ENCODE peak calls at places on chromosomes 3 and 15, in seven cellular contexts. One of them, this sample, is unnamed.

GRCh38 chr3:48716508-48716981 is 476 bp downstream of the IP6K2 start:
- DNase-seq in stimulated activated naive B cell treated with anti-CD40 and anti-IgM and Interleukin-4, amounts not matched to agents 10 μg/mL and 1 μg/mL and 100 μg/mL, for 72 hours: no peak
- DNase-seq in T-helper 17 cell: no peak
- DNase-seq in ACHN: peak
- DNase-seq in left ventricle myocardium superior: no peak
- DNase-seq in pulmonary artery endothelial cell: no peak
- DNase-seq in Calu3: peak
- DNase-seq in this sample: no peak

GRCh38 chr15:51750942-51751686 is at the start of gene TMOD2:
- DNase-seq in pulmonary artery endothelial cell: no peak
- DNase-seq in stimulated activated naive B cell treated with anti-CD40 and anti-IgM and Interleukin-4, amounts not matched to agents 10 μg/mL and 1 μg/mL and 100 μg/mL, for 72 hours: peak
- DNase-seq in ACHN: peak
- DNase-seq in left ventricle myocardium superior: peak
- DNase-seq in Calu3: peak
- DNase-seq in T-helper 17 cell: peak
- DNase-seq in this sample: peak

GRCh38 chr3:185172086-185173049 is 19.5 kb upstream of the C3orf70 start:
- DNase-seq in Calu3: no peak
- DNase-seq in ACHN: no peak
- DNase-seq in left ventricle myocardium superior: no peak
- DNase-seq in pulmonary artery endothelial cell: no peak
- DNase-seq in stimulated activated naive B cell treated with anti-CD40 and anti-IgM and Interleukin-4, amounts not matched to agents 10 μg/mL and 1 μg/mL and 100 μg/mL, for 72 hours: no peak
- DNase-seq in T-helper 17 cell: no peak
- DNase-seq in this sample: no peak

GRCh38 chr3:11155341-11156025 is 1.2 kb downstream of the HRH1 start:
- DNase-seq in Calu3: peak
- DNase-seq in ACHN: peak
- DNase-seq in T-helper 17 cell: no peak
- DNase-seq in stimulated activated naive B cell treated with anti-CD40 and anti-IgM and Interleukin-4, amounts not matched to agents 10 μg/mL and 1 μg/mL and 100 μg/mL, for 72 hours: no peak
- DNase-seq in pulmonary artery endothelial cell: peak
- DNase-seq in left ventricle myocardium superior: peak
- DNase-seq in this sample: peak

GRCh38 chr3:177427096-177427495 is 229.8 kb upstream of the TBL1XR1 start:
- DNase-seq in pulmonary artery endothelial cell: no peak
- DNase-seq in stimulated activated naive B cell treated with anti-CD40 and anti-IgM and Interleukin-4, amounts not matched to agents 10 μg/mL and 1 μg/mL and 100 μg/mL, for 72 hours: peak
- DNase-seq in T-helper 17 cell: peak
- DNase-seq in left ventricle myocardium superior: no peak
- DNase-seq in Calu3: no peak
- DNase-seq in ACHN: no peak
- DNase-seq in this sample: no peak

GRCh38 chr3:182028081-182028480 is 316.4 kb downstream of the SOX2 start:
- DNase-seq in T-helper 17 cell: no peak
- DNase-seq in left ventricle myocardium superior: no peak
- DNase-seq in ACHN: peak
- DNase-seq in stimulated activated naive B cell treated with anti-CD40 and anti-IgM and Interleukin-4, amounts not matched to agents 10 μg/mL and 1 μg/mL and 100 μg/mL, for 72 hours: no peak
- DNase-seq in pulmonary artery endothelial cell: no peak
- DNase-seq in Calu3: no peak
- DNase-seq in this sample: no peak

GRCh38 chr3:117035785-117036184 is 326.2 kb downstream of the TUSC7 start:
- DNase-seq in ACHN: no peak
- DNase-seq in stimulated activated naive B cell treated with anti-CD40 and anti-IgM and Interleukin-4, amounts not matched to agents 10 μg/mL and 1 μg/mL and 100 μg/mL, for 72 hours: no peak
- DNase-seq in Calu3: no peak
- DNase-seq in T-helper 17 cell: no peak
- DNase-seq in left ventricle myocardium superior: peak
- DNase-seq in pulmonary artery endothelial cell: no peak
- DNase-seq in this sample: no peak

GRCh38 chr3:14235896-14236295 is 57.3 kb downstream of the LSM3 start:
- DNase-seq in ACHN: no peak
- DNase-seq in pulmonary artery endothelial cell: no peak
- DNase-seq in T-helper 17 cell: no peak
- DNase-seq in left ventricle myocardium superior: peak
- DNase-seq in stimulated activated naive B cell treated with anti-CD40 and anti-IgM and Interleukin-4, amounts not matched to agents 10 μg/mL and 1 μg/mL and 100 μg/mL, for 72 hours: no peak
- DNase-seq in Calu3: no peak
- DNase-seq in this sample: peak

GRCh38 chr15:66496951-66497501 is 536 bp downstream of the SNAPC5 start:
- DNase-seq in ACHN: no peak
- DNase-seq in Calu3: no peak
- DNase-seq in T-helper 17 cell: no peak
- DNase-seq in left ventricle myocardium superior: no peak
- DNase-seq in pulmonary artery endothelial cell: no peak
- DNase-seq in stimulated activated naive B cell treated with anti-CD40 and anti-IgM and Interleukin-4, amounts not matched to agents 10 μg/mL and 1 μg/mL and 100 μg/mL, for 72 hours: no peak
- DNase-seq in this sample: no peak

GRCh38 chr3:100149130-100149529 is 34.8 kb upstream of the FILIP1L start:
- DNase-seq in left ventricle myocardium superior: no peak
- DNase-seq in stimulated activated naive B cell treated with anti-CD40 and anti-IgM and Interleukin-4, amounts not matched to agents 10 μg/mL and 1 μg/mL and 100 μg/mL, for 72 hours: no peak
- DNase-seq in ACHN: peak
- DNase-seq in T-helper 17 cell: no peak
- DNase-seq in pulmonary artery endothelial cell: no peak
- DNase-seq in Calu3: peak
- DNase-seq in this sample: no peak

GRCh38 chr15:91049378-91050127 is 27.2 kb upstream of the VPS33B start:
- DNase-seq in Calu3: peak
- DNase-seq in left ventricle myocardium superior: no peak
- DNase-seq in pulmonary artery endothelial cell: peak
- DNase-seq in stimulated activated naive B cell treated with anti-CD40 and anti-IgM and Interleukin-4, amounts not matched to agents 10 μg/mL and 1 μg/mL and 100 μg/mL, for 72 hours: peak
- DNase-seq in T-helper 17 cell: peak
- DNase-seq in ACHN: peak
- DNase-seq in this sample: no peak

GRCh38 chr15:70152070-70152480 is 54.4 kb upstream of the TLE3 start:
- DNase-seq in T-helper 17 cell: no peak
- DNase-seq in stimulated activated naive B cell treated with anti-CD40 and anti-IgM and Interleukin-4, amounts not matched to agents 10 μg/mL and 1 μg/mL and 100 μg/mL, for 72 hours: no peak
- DNase-seq in ACHN: no peak
- DNase-seq in left ventricle myocardium superior: no peak
- DNase-seq in Calu3: no peak
- DNase-seq in pulmonary artery endothelial cell: peak
- DNase-seq in this sample: no peak

GRCh38 chr15:39579487-39580116 is 1.3 kb upstream of the THBS1 start:
- DNase-seq in Calu3: peak
- DNase-seq in pulmonary artery endothelial cell: peak
- DNase-seq in left ventricle myocardium superior: peak
- DNase-seq in stimulated activated naive B cell treated with anti-CD40 and anti-IgM and Interleukin-4, amounts not matched to agents 10 μg/mL and 1 μg/mL and 100 μg/mL, for 72 hours: no peak
- DNase-seq in T-helper 17 cell: no peak
- DNase-seq in ACHN: peak
- DNase-seq in this sample: peak

GRCh38 chr3:197547618-197548017 is 8.2 kb downstream of the BDH1 start:
- DNase-seq in T-helper 17 cell: no peak
- DNase-seq in ACHN: no peak
- DNase-seq in pulmonary artery endothelial cell: no peak
- DNase-seq in stimulated activated naive B cell treated with anti-CD40 and anti-IgM and Interleukin-4, amounts not matched to agents 10 μg/mL and 1 μg/mL and 100 μg/mL, for 72 hours: no peak
- DNase-seq in left ventricle myocardium superior: no peak
- DNase-seq in Calu3: peak
- DNase-seq in this sample: no peak

This sample was measured in lower lobe of right lung.